ENCODE peak calls at places on chromosomes 13 and 19, in seven cellular contexts. E is RWPE2; W is activated naive CD8-positive, alpha-beta T cell treated with anti-CD3 and anti-CD28 coated beads, Interleukin-2, amount 10 ng/mL, durations not matched to agents 7 days and 5 days; M is activated CD4-positive, alpha-beta T cell treated with anti-CD3 and anti-CD28 coated beads for 36 hours; P is GM12878; H is HCT116; T is T-cell. F is an unnamed sample.

GRCh38 chr19:3061214-3062161 is 807 bp downstream of the TLE5 start:
- ATAC-seq in E (peak; percentile 26), W (peak; percentile 72), M (peak; percentile 36), P (peak; percentile 69), H (peak; percentile 54), T (peak; percentile 75), F (peak; percentile 53)

GRCh38 chr19:3095375-3096191 is 1.4 kb downstream of the GNA11 start:
- ATAC-seq in E (peak; percentile 27), W (no peak), M (peak; percentile 9), P (peak; percentile 22), H (no peak), T (peak; percentile 36), F (no peak)

GRCh38 chr19:55225415-55225958 is 3.1 kb downstream of the TMEM86B start:
- ATAC-seq in E (no peak), W (no peak), M (no peak), P (no peak), H (peak; percentile 48), T (no peak), F (no peak)

GRCh38 chr13:19794552-19795143 is 11.9 kb upstream of the PSPC1 start:
- ATAC-seq in E (peak; percentile 59), W (no peak), M (no peak), P (no peak), H (peak; percentile 88), T (no peak), F (peak; percentile 80)

GRCh38 chr19:6048348-6048747 is 62.0 kb downstream of the RFX2 start:
- ATAC-seq in E (no peak), W (no peak), M (no peak), P (peak; percentile 32), H (peak; percentile 38), T (no peak), F (no peak)

GRCh38 chr19:55460670-55461258 is 678 bp downstream of the ISOC2 start:
- ATAC-seq in E (peak; percentile 24), W (no peak), M (no peak), P (peak; percentile 64), H (peak; percentile 38), T (no peak), F (peak; percentile 51)

GRCh38 chr19:33350538-33351309 is 22.8 kb upstream of the CEBPG start:
- ATAC-seq in E (peak; percentile 92), W (no peak), M (no peak), P (no peak), H (no peak), T (no peak), F (peak; percentile 76)

GRCh38 chr19:3683405-3683865 is 16.8 kb downstream of the PIP5K1C start:
- ATAC-seq in E (no peak), W (no peak), M (no peak), P (peak; percentile 7), H (peak; percentile 8), T (no peak), F (peak; percentile 55)

GRCh38 chr19:18340990-18341868 is 831 bp downstream of the PGPEP1 start:
- ATAC-seq in E (peak; percentile 30), W (peak; percentile 74), M (peak; percentile 87), P (peak; percentile 92), H (peak; percentile 67), T (peak; percentile 82), F (peak; percentile 46)

GRCh38 chr19:41910992-41911888 is 17.0 kb downstream of the ERFL start:
- ATAC-seq in E (no peak), W (peak; percentile 24), M (peak; percentile 2), P (no peak), H (no peak), T (peak; percentile 18), F (no peak)

GRCh38 chr13:49437705-49438104 is 6.2 kb downstream of the CAB39L start:
- ATAC-seq in E (no peak), W (no peak), M (no peak), P (no peak), H (no peak), T (no peak), F (no peak)

GRCh38 chr13:23180711-23181110 is at the start of gene SGCG:
- ATAC-seq in E (no peak), W (no peak), M (no peak), P (no peak), H (no peak), T (no peak), F (no peak)

GRCh38 chr19:38285567-38285966 is 18.5 kb upstream of the C19orf33 start:
- ATAC-seq in E (no peak), W (no peak), M (no peak), P (no peak), H (no peak), T (no peak), F (no peak)

GRCh38 chr19:16067205-16067938 is 8.9 kb upstream of the TPM4 start:
- ATAC-seq in E (peak; percentile 59), W (no peak), M (no peak), P (no peak), H (peak; percentile 44), T (no peak), F (peak; percentile 60)

GRCh38 chr13:22018297-22019210 is 347.7 kb downstream of the FGF9 start:
- ATAC-seq in E (no peak), W (peak; percentile 50), M (peak; percentile 80), P (no peak), H (no peak), T (no peak), F (no peak)

GRCh38 chr13:84686973-84687372 is 804.7 kb upstream of the SLITRK1 start:
- ATAC-seq in E (no peak), W (no peak), M (no peak), P (no peak), H (no peak), T (no peak), F (no peak)

GRCh38 chr19:47323872-47324271 is 8.1 kb upstream of the C5AR2 start:
- ATAC-seq in E (no peak), W (no peak), M (no peak), P (no peak), H (no peak), T (no peak), F (no peak)

GRCh38 chr13:102530751-102531150 is 66.0 kb upstream of the TPP2 start:
- ATAC-seq in E (no peak), W (no peak), M (no peak), P (no peak), H (no peak), T (no peak), F (no peak)

GRCh38 chr13:44271915-44272341 is 101.7 kb upstream of the SERP2 start:
- ATAC-seq in E (no peak), W (no peak), M (no peak), P (no peak), H (no peak), T (no peak), F (no peak)

GRCh38 chr19:30878456-30878855 is 470.8 kb downstream of the TSHZ3 start:
- ATAC-seq in E (no peak), W (no peak), M (no peak), P (no peak), H (no peak), T (no peak), F (no peak)

GRCh38 chr13:111281751-111282311 is 38.6 kb upstream of the TEX29 start:
- ATAC-seq in E (no peak), W (no peak), M (no peak), P (no peak), H (no peak), T (no peak), F (no peak)

GRCh38 chr19:3748965-3749364 is 12.5 kb downstream of the APBA3 start:
- ATAC-seq in E (no peak), W (no peak), M (no peak), P (no peak), H (no peak), T (no peak), F (peak; percentile 39)

GRCh38 chr19:39492225-39492624 is 6.5 kb upstream of the DLL3 start:
- ATAC-seq in E (no peak), W (no peak), M (no peak), P (no peak), H (no peak), T (no peak), F (no peak)

GRCh38 chr19:35248310-35249145 is at the start of gene LSR:
- ATAC-seq in E (peak; percentile 86), W (peak; percentile 94), M (peak; percentile 82), P (peak; percentile 91), H (peak; percentile 84), T (peak; percentile 89), F (peak; percentile 96)

F was measured in esophagus mucosa.